ENCODE peak calls at places on chromosomes 13 and 19, in seven cellular contexts. X is neural progenitor cell, U is psoas muscle, K is nephron progenitor cell, L is lower leg skin, E is progenitor cell of endocrine pancreas, N is epithelial cell of esophagus. P is an unnamed sample.

GRCh38 chr13:57624565-57625435 is 6.7 kb upstream of the PCDH17 start:
- DNase-seq in X (peak; percentile 86), U (no peak), K (peak; percentile 63), L (no peak), E (peak; percentile 37), N (peak; percentile 71), P (no peak)

GRCh38 chr13:90717451-90717936 is 630.0 kb upstream of the MIR17HG start:
- DNase-seq in X (peak; percentile 86), U (no peak), K (no peak), L (no peak), E (no peak), N (peak; percentile 82), P (no peak)

GRCh38 chr13:42592915-42593718 is 19.2 kb downstream of the TNFSF11 start:
- DNase-seq in X (no peak), U (no peak), K (no peak), L (no peak), E (no peak), N (no peak), P (no peak)

GRCh38 chr13:111389621-111390521 is 69.4 kb downstream of the TEX29 start:
- DNase-seq in X (no peak), U (no peak), K (no peak), L (peak; percentile 72), E (no peak), N (no peak), P (no peak)

GRCh38 chr13:112332727-112333126 is 43.4 kb upstream of the SPACA7 start:
- DNase-seq in X (no peak), U (no peak), K (no peak), L (no peak), E (no peak), N (no peak), P (no peak)

GRCh38 chr13:72728290-72728605 is 525 bp downstream of the BORA start:
- DNase-seq in X (no peak), U (no peak), K (no peak), L (no peak), E (no peak), N (no peak), P (no peak)

GRCh38 chr13:110519046-110519445 is 42.5 kb downstream of the RAB20 start:
- DNase-seq in X (no peak), U (no peak), K (no peak), L (no peak), E (no peak), N (no peak), P (no peak)

GRCh38 chr19:43546581-43546980 is 13.6 kb downstream of the ZNF575 start:
- DNase-seq in X (no peak), U (no peak), K (no peak), L (no peak), E (no peak), N (no peak), P (no peak)

GRCh38 chr19:55940306-55940705 is 7.3 kb upstream of the NLRP8 start:
- DNase-seq in X (no peak), U (no peak), K (no peak), L (peak; percentile 39), E (no peak), N (no peak), P (no peak)

GRCh38 chr13:52348983-52349780 is 56.8 kb downstream of the THSD1 start:
- DNase-seq in X (no peak), U (no peak), K (no peak), L (no peak), E (no peak), N (peak; percentile 98), P (no peak)

GRCh38 chr19:2976609-2977000 is 759 bp upstream of the TLE6 start:
- DNase-seq in X (peak; percentile 38), U (no peak), K (no peak), L (no peak), E (no peak), N (no peak), P (no peak)

GRCh38 chr19:4504297-4504701 is 14.0 kb downstream of the PLIN4 start:
- DNase-seq in X (no peak), U (peak; percentile 66), K (no peak), L (no peak), E (no peak), N (no peak), P (no peak)

GRCh38 chr19:15448778-15449619 is 757 bp downstream of the WIZ start:
- DNase-seq in X (peak; percentile 42), U (peak; percentile 69), K (peak; percentile 30), L (no peak), E (no peak), N (no peak), P (no peak)

GRCh38 chr13:91313103-91313502 is 34.4 kb upstream of the MIR17HG start:
- DNase-seq in X (peak; percentile 56), U (no peak), K (no peak), L (no peak), E (no peak), N (peak; percentile 2), P (no peak)

GRCh38 chr19:18588611-18589379 is at the start of gene REX1BD:
- DNase-seq in X (peak; percentile 92), U (peak; percentile 94), K (peak; percentile 90), L (peak; percentile 97), E (peak; percentile 72), N (peak; percentile 75), P (no peak)

GRCh38 chr13:62906896-62907295 is 1491.2 kb upstream of the PCDH20 start:
- DNase-seq in X (no peak), U (no peak), K (no peak), L (no peak), E (no peak), N (no peak), P (no peak)

GRCh38 chr13:110136660-110137585 is 170.0 kb downstream of the COL4A1 start:
- DNase-seq in X (peak; percentile 68), U (no peak), K (no peak), L (no peak), E (no peak), N (no peak), P (no peak)

GRCh38 chr19:31975461-31975860 is 369.9 kb upstream of the ZNF507 start:
- DNase-seq in X (no peak), U (no peak), K (no peak), L (peak; percentile 10), E (no peak), N (no peak), P (no peak)

GRCh38 chr19:36169084-36169760 is 17.0 kb upstream of the COX7A1 start:
- DNase-seq in X (no peak), U (no peak), K (no peak), L (no peak), E (no peak), N (no peak), P (no peak)

GRCh38 chr19:4064551-4065260 is 2.0 kb downstream of the ZBTB7A start:
- DNase-seq in X (peak; percentile 65), U (peak; percentile 85), K (peak; percentile 58), L (peak; percentile 95), E (no peak), N (no peak), P (no peak)

GRCh38 chr13:99572921-99573320 is 71.6 kb downstream of the TM9SF2 start:
- DNase-seq in X (no peak), U (no peak), K (no peak), L (no peak), E (no peak), N (no peak), P (no peak)

GRCh38 chr13:99575376-99575775 is 74.1 kb downstream of the TM9SF2 start:
- DNase-seq in X (no peak), U (no peak), K (no peak), L (peak; percentile 36), E (no peak), N (no peak), P (no peak)

GRCh38 chr13:99580500-99581268 is 79.4 kb downstream of the TM9SF2 start:
- DNase-seq in X (no peak), U (no peak), K (no peak), L (no peak), E (no peak), N (no peak), P (no peak)

GRCh38 chr13:99582511-99582910 is 81.2 kb downstream of the TM9SF2 start:
- DNase-seq in X (no peak), U (no peak), K (no peak), L (peak; percentile 36), E (no peak), N (no peak), P (no peak)

DNA sequence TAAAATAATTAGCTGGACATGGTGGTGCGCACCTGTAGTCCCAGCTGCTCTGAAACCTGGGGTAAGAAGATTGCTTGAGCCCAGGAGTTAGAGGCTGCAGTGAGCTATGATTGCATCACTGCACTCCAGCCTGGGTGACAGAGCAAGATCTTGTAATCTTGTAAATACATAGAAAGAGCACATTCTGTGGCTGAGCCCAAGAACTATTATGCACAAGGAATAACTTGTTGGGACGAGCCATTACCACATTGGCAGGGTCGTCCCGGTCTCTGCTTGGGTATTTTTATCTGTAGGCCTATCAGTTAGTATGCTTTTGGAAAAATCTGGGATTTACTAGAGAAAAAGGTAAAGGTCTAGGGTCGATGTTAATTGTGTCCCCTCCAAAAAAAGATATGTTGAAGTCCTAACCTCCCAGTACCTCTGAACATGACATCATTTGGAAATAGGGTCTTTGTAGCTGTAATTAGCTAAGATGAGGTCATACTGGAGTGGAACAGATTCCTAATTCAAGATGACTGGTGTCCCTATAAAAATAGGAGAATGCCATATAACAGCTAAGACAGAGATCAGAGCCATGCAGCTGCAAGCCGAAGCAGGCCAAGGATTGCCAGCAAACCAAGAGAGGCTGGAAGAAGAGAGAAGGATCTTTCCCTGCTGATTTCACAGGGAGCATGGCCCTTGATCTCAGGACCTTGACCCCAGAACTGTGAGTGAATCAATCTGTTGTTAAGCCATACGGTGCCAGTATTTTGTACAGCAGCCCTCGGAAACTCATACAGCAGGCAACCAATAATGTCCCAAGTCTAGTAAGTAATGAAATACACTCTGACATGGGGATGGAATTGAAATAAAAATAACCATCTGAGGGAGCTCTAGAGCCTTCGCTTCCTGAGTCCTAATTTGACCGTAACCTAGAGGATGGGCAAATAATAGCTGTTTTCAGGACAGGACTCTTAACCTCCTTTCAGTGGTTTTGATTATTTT is 77.0 kb downstream of the TM9SF2 start:
- DNase-seq in X (no peak), U (no peak), K (no peak), L (no peak), E (no peak), N (no peak), P (no peak)
- TF ChIP-seq CTCF in X (peak; percentile 30), U (no peak), K (no peak), L (no peak), E (no peak), N (peak; percentile 16), P (no peak)

GRCh38 chr13:50382511-50382910 is 367.3 kb downstream of the KCNRG start:
- DNase-seq in X (no peak), U (no peak), K (no peak), L (no peak), E (no peak), N (no peak), P (no peak)
- TF ChIP-seq CTCF in X (no peak), U (no peak), K (no peak), L (no peak), E (no peak), N (no peak), P (no peak)

GRCh38 chr19:532578-533484 is 1.3 kb downstream of the CDC34 start:
- DNase-seq in X (peak; percentile 86), U (peak; percentile 93), K (peak; percentile 49), L (peak; percentile 94), E (no peak), N (peak; percentile 55), P (no peak)
- TF ChIP-seq CTCF in X (peak; percentile 71), U (peak; percentile 39), K (peak; percentile 41), L (no peak), E (peak; percentile 59), N (peak; percentile 50), P (peak; percentile 4)

DNA sequence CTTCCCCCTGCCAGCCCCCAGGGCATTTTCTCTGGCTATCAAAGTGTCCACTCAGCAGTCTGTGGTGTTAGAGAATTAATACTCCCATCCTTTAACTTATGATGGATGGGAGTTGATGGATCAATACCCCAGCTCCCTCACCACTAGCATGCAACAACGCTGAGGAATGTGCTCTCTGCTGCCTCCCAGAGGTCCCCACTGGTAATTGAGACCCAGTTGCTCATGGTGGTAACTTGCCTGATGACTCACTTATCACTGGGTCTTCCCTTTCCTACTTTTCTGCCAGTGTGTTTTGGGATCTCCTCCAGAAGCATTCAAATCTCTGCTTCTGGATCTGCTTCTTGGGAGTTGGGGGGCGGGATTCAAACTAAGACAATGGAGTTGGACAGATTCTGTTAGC is 20.3 kb upstream of the CACNA1A start:
- DNase-seq in X (peak; percentile 34), U (no peak), K (peak; percentile 40), L (no peak), E (no peak), N (no peak), P (no peak)
- TF ChIP-seq CTCF in X (peak; percentile 57), U (no peak), K (peak; percentile 24), L (no peak), E (peak; percentile 46), N (no peak), P (no peak)